ENCODE peak calls at places on chromosome 16, in nine cellular contexts. One of them, this sample, is unnamed.

GRCh38 chr16:10098991-10099390 is 83.2 kb downstream of the GRIN2A start:
- DNase-seq in AG04449: no peak
- DNase-seq in pancreas: no peak
- DNase-seq in heart right ventricle: no peak
- DNase-seq in fibroblast of pulmonary artery: no peak
- DNase-seq in breast epithelium: no peak
- DNase-seq in GM12864: no peak
- DNase-seq in brain microvascular endothelial cell: no peak
- DNase-seq in cardiac muscle cell: no peak
- DNase-seq in this sample: no peak

GRCh38 chr16:56662357-56663354 is 4.9 kb downstream of the MT1F start:
- DNase-seq in AG04449: no peak
- DNase-seq in pancreas: no peak
- DNase-seq in heart right ventricle: no peak
- DNase-seq in fibroblast of pulmonary artery: no peak
- DNase-seq in breast epithelium: no peak
- DNase-seq in GM12864: no peak
- DNase-seq in brain microvascular endothelial cell: no peak
- DNase-seq in cardiac muscle cell: no peak
- DNase-seq in this sample: no peak

GRCh38 chr16:56547949-56548567 is 16.8 kb upstream of the MT4 start:
- DNase-seq in AG04449: no peak
- DNase-seq in pancreas: no peak
- DNase-seq in heart right ventricle: no peak
- DNase-seq in fibroblast of pulmonary artery: peak; percentile 12
- DNase-seq in breast epithelium: no peak
- DNase-seq in GM12864: no peak
- DNase-seq in brain microvascular endothelial cell: no peak
- DNase-seq in cardiac muscle cell: no peak
- DNase-seq in this sample: no peak

GRCh38 chr16:81429045-81429521 is 15.5 kb upstream of the CMIP start:
- DNase-seq in AG04449: no peak
- DNase-seq in pancreas: peak; percentile 83
- DNase-seq in heart right ventricle: no peak
- DNase-seq in fibroblast of pulmonary artery: peak; percentile 62
- DNase-seq in breast epithelium: no peak
- DNase-seq in GM12864: no peak
- DNase-seq in brain microvascular endothelial cell: peak; percentile 53
- DNase-seq in cardiac muscle cell: peak; percentile 48
- DNase-seq in this sample: no peak

GRCh38 chr16:12235110-12235509 is 258.6 kb downstream of the SNX29 start:
- DNase-seq in AG04449: no peak
- DNase-seq in pancreas: no peak
- DNase-seq in heart right ventricle: no peak
- DNase-seq in fibroblast of pulmonary artery: no peak
- DNase-seq in breast epithelium: no peak
- DNase-seq in GM12864: no peak
- DNase-seq in brain microvascular endothelial cell: no peak
- DNase-seq in cardiac muscle cell: no peak
- DNase-seq in this sample: no peak

GRCh38 chr16:10078541-10078949 is 103.7 kb downstream of the GRIN2A start:
- DNase-seq in AG04449: no peak
- DNase-seq in pancreas: no peak
- DNase-seq in heart right ventricle: no peak
- DNase-seq in fibroblast of pulmonary artery: no peak
- DNase-seq in breast epithelium: no peak
- DNase-seq in GM12864: no peak
- DNase-seq in brain microvascular endothelial cell: no peak
- DNase-seq in cardiac muscle cell: no peak
- DNase-seq in this sample: no peak

GRCh38 chr16:89573826-89574680 is 1.5 kb upstream of the CPNE7 start:
- DNase-seq in AG04449: no peak
- DNase-seq in pancreas: no peak
- DNase-seq in heart right ventricle: no peak
- DNase-seq in fibroblast of pulmonary artery: no peak
- DNase-seq in breast epithelium: no peak
- DNase-seq in GM12864: no peak
- DNase-seq in brain microvascular endothelial cell: no peak
- DNase-seq in cardiac muscle cell: no peak
- DNase-seq in this sample: no peak

GRCh38 chr16:80330803-80331202 is 210.0 kb upstream of the DYNLRB2 start:
- DNase-seq in AG04449: no peak
- DNase-seq in pancreas: no peak
- DNase-seq in heart right ventricle: no peak
- DNase-seq in fibroblast of pulmonary artery: no peak
- DNase-seq in breast epithelium: no peak
- DNase-seq in GM12864: no peak
- DNase-seq in brain microvascular endothelial cell: no peak
- DNase-seq in cardiac muscle cell: no peak
- DNase-seq in this sample: no peak

GRCh38 chr16:24562811-24563210 is 23.4 kb downstream of the RBBP6 start:
- DNase-seq in AG04449: no peak
- DNase-seq in pancreas: no peak
- DNase-seq in heart right ventricle: no peak
- DNase-seq in fibroblast of pulmonary artery: no peak
- DNase-seq in breast epithelium: no peak
- DNase-seq in GM12864: no peak
- DNase-seq in brain microvascular endothelial cell: no peak
- DNase-seq in cardiac muscle cell: no peak
- DNase-seq in this sample: no peak

GRCh38 chr16:66240565-66240964 is 125.9 kb upstream of the CDH5 start:
- DNase-seq in AG04449: no peak
- DNase-seq in pancreas: no peak
- DNase-seq in heart right ventricle: no peak
- DNase-seq in fibroblast of pulmonary artery: no peak
- DNase-seq in breast epithelium: no peak
- DNase-seq in GM12864: no peak
- DNase-seq in brain microvascular endothelial cell: no peak
- DNase-seq in cardiac muscle cell: no peak
- DNase-seq in this sample: no peak

GRCh38 chr16:65116216-65116615 is 5.6 kb downstream of the CDH11 start:
- DNase-seq in AG04449: no peak
- DNase-seq in pancreas: no peak
- DNase-seq in heart right ventricle: no peak
- DNase-seq in fibroblast of pulmonary artery: no peak
- DNase-seq in breast epithelium: no peak
- DNase-seq in GM12864: no peak
- DNase-seq in brain microvascular endothelial cell: no peak
- DNase-seq in cardiac muscle cell: no peak
- DNase-seq in this sample: no peak

GRCh38 chr16:55496509-55497145 is 12.2 kb upstream of the LPCAT2 start:
- DNase-seq in AG04449: no peak
- DNase-seq in pancreas: no peak
- DNase-seq in heart right ventricle: no peak
- DNase-seq in fibroblast of pulmonary artery: no peak
- DNase-seq in breast epithelium: no peak
- DNase-seq in GM12864: no peak
- DNase-seq in brain microvascular endothelial cell: no peak
- DNase-seq in cardiac muscle cell: no peak
- DNase-seq in this sample: no peak

DNA sequence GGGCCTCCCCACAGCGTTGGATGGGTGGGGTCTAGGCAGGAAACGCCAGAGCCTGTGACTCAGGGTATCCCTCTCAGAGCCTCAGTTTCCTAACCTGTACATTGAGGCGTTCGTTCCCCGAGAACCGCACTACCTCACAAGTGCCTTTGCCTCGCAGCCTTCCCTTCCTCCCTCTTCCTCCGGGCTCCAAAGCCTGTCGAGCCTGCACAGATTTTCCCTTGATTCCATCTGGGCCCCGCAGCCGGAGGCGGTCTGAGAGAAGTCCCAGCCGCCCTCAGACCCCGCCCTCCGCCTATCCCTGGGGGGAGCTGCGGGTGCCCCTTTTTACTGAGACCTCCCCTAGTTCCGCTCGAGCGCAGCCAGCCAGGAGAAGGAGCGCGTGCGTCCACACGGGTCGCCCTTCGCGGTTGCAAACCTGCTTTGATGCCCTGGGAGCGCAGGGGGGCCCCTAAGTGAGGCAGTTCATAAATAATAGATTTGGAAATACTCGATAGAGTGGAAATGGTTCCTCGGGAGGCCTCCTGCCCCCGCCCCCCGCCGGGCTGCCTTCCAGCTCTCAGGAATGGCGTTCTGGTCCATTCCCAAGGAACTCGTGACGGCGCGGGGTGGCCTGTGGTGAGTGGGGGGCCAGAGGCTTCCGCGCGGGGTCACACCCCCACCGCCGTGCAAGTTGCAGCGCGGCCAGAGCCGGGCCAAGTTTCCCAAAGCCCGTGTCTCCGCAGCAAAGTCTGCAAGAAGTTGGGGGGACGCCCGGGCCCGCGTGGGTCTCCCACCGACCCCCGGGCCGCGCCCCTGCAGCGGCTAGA is 672 bp downstream of the C16orf74 start:
- DNase-seq in AG04449: no peak
- DNase-seq in pancreas: peak; percentile 62
- DNase-seq in heart right ventricle: peak; percentile 35
- DNase-seq in fibroblast of pulmonary artery: peak; percentile 55
- DNase-seq in breast epithelium: no peak
- DNase-seq in GM12864: no peak
- DNase-seq in brain microvascular endothelial cell: no peak
- DNase-seq in cardiac muscle cell: peak; percentile 36
- DNase-seq in this sample: no peak
- H3K4me3 ChIP-seq in AG04449: peak overlapping the region; percentile 61
- H3K4me3 ChIP-seq in pancreas: peak overlapping the region; percentile 18
- H3K4me3 ChIP-seq in heart right ventricle: peak overlapping the region; percentile 62
- H3K4me3 ChIP-seq in fibroblast of pulmonary artery: peak overlapping the region; percentile 61
- H3K4me3 ChIP-seq in breast epithelium: peak overlapping the region; percentile 67
- H3K4me3 ChIP-seq in GM12864: peak overlapping the region; percentile 68
- H3K4me3 ChIP-seq in brain microvascular endothelial cell: peak overlapping the region; percentile 58
- H3K4me3 ChIP-seq in cardiac muscle cell: peak overlapping the region; percentile 51
- H3K4me3 ChIP-seq in this sample: peak overlapping the region; percentile 66

DNA sequence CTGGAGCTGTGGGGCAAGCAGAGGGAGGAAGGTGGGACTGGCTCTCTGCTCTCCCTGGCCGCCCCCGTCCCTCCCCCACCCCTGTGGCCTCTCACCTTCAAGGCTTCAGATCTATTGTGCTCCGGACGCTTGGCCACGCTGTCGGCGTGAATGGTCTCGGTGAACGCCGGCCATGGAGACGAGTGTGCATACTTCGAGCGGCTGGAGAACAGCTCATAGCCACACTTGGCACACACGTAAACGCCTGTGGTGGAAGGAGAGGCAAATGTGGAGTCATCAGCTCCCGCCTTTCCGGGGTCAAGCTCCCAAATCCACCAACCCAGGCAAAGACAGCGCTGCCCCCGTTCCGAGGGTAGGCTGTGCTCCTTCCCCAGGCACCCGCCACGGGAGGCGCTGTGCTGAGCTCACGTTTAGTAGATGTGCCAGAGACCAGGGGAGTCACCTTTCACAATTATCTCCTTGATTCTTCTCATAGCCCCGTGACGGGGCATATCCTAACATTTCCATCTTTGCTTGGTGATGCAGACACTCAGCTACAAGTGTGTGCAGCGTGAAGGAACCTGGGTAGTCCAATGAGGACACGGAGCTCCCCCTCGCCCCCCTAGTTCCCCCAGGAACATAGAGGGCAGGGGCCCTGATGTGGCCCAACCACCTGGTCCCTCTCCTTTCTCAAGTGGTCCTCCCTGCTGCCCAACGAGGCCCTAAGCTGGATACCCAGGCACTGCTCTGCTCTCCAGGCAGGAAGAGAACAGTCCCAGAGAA is 1.7 kb downstream of the MSRB1 start:
- DNase-seq in AG04449: no peak
- DNase-seq in pancreas: peak; percentile 81
- DNase-seq in heart right ventricle: no peak
- DNase-seq in fibroblast of pulmonary artery: no peak
- DNase-seq in breast epithelium: no peak
- DNase-seq in GM12864: no peak
- DNase-seq in brain microvascular endothelial cell: peak; percentile 35
- DNase-seq in cardiac muscle cell: no peak
- DNase-seq in this sample: no peak
- TF ChIP-seq CTCF in AG04449: no peak
- TF ChIP-seq CTCF in pancreas: peak; percentile 22
- TF ChIP-seq CTCF in heart right ventricle: peak; percentile 12
- TF ChIP-seq CTCF in fibroblast of pulmonary artery: no peak
- TF ChIP-seq CTCF in breast epithelium: no peak
- TF ChIP-seq CTCF in GM12864: no peak
- TF ChIP-seq CTCF in brain microvascular endothelial cell: peak; percentile 73
- TF ChIP-seq CTCF in cardiac muscle cell: peak; percentile 38
- TF ChIP-seq CTCF in this sample: no peak

GRCh38 chr16:88306860-88307545 is 75.8 kb upstream of the ZNF469 start:
- DNase-seq in AG04449: peak; percentile 92
- DNase-seq in pancreas: no peak
- DNase-seq in heart right ventricle: no peak
- DNase-seq in fibroblast of pulmonary artery: peak; percentile 93
- DNase-seq in breast epithelium: no peak
- DNase-seq in GM12864: no peak
- DNase-seq in brain microvascular endothelial cell: peak; percentile 96
- DNase-seq in cardiac muscle cell: no peak
- DNase-seq in this sample: peak; percentile 86

GRCh38 chr16:88306411-88306810 is 76.3 kb upstream of the ZNF469 start:
- DNase-seq in AG04449: no peak
- DNase-seq in pancreas: no peak
- DNase-seq in heart right ventricle: no peak
- DNase-seq in fibroblast of pulmonary artery: no peak
- DNase-seq in breast epithelium: no peak
- DNase-seq in GM12864: no peak
- DNase-seq in brain microvascular endothelial cell: no peak
- DNase-seq in cardiac muscle cell: no peak
- DNase-seq in this sample: no peak

GRCh38 chr16:88303405-88303804 is 79.4 kb upstream of the ZNF469 start:
- DNase-seq in AG04449: no peak
- DNase-seq in pancreas: no peak
- DNase-seq in heart right ventricle: no peak
- DNase-seq in fibroblast of pulmonary artery: no peak
- DNase-seq in breast epithelium: no peak
- DNase-seq in GM12864: no peak
- DNase-seq in brain microvascular endothelial cell: no peak
- DNase-seq in cardiac muscle cell: no peak
- DNase-seq in this sample: no peak

GRCh38 chr16:88303890-88304819 is 78.6 kb upstream of the ZNF469 start:
- DNase-seq in AG04449: peak; percentile 92
- DNase-seq in pancreas: no peak
- DNase-seq in heart right ventricle: no peak
- DNase-seq in fibroblast of pulmonary artery: peak; percentile 94
- DNase-seq in breast epithelium: no peak
- DNase-seq in GM12864: no peak
- DNase-seq in brain microvascular endothelial cell: peak; percentile 95
- DNase-seq in cardiac muscle cell: peak; percentile 28
- DNase-seq in this sample: peak; percentile 94

DNA sequence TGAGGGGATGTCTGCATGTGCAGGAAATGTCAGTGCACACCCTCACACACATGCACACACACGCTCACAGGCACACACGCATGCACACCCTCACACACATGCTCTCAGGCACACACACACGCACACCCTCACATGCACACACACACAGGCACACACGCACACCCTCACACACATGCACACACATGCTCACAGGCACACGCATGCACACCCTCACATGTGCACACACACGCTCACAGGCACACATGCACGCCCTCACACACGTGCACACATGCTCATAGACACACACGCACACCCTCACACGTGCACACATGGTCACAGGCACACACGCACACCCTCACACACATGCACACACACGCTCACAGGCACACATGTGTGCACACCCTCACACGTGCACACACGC is 77.6 kb upstream of the ZNF469 start:
- DNase-seq in AG04449: no peak
- DNase-seq in pancreas: no peak
- DNase-seq in heart right ventricle: no peak
- DNase-seq in fibroblast of pulmonary artery: no peak
- DNase-seq in breast epithelium: no peak
- DNase-seq in GM12864: no peak
- DNase-seq in brain microvascular endothelial cell: no peak
- DNase-seq in cardiac muscle cell: no peak
- DNase-seq in this sample: no peak
- H3K4me3 ChIP-seq in AG04449: no peak overlapping the region
- H3K4me3 ChIP-seq in pancreas: no peak overlapping the region
- H3K4me3 ChIP-seq in heart right ventricle: no peak overlapping the region
- H3K4me3 ChIP-seq in fibroblast of pulmonary artery: no peak overlapping the region
- H3K4me3 ChIP-seq in breast epithelium: no peak overlapping the region
- H3K4me3 ChIP-seq in GM12864: no peak overlapping the region
- H3K4me3 ChIP-seq in brain microvascular endothelial cell: no peak overlapping the region
- H3K4me3 ChIP-seq in cardiac muscle cell: no peak overlapping the region
- H3K4me3 ChIP-seq in this sample: no peak overlapping the region

GRCh38 chr16:30948087-30948955 is 547 bp upstream of the ORAI3 start:
- DNase-seq in AG04449: peak; percentile 79
- DNase-seq in pancreas: peak; percentile 85
- DNase-seq in heart right ventricle: peak; percentile 75
- DNase-seq in fibroblast of pulmonary artery: peak; percentile 99
- DNase-seq in breast epithelium: peak; percentile 82
- DNase-seq in GM12864: no peak
- DNase-seq in brain microvascular endothelial cell: peak; percentile 98
- DNase-seq in cardiac muscle cell: peak; percentile 100
- DNase-seq in this sample: peak; percentile 90
- TF ChIP-seq CTCF in AG04449: no peak
- TF ChIP-seq CTCF in pancreas: no peak
- TF ChIP-seq CTCF in heart right ventricle: no peak
- TF ChIP-seq CTCF in fibroblast of pulmonary artery: no peak
- TF ChIP-seq CTCF in breast epithelium: no peak
- TF ChIP-seq CTCF in GM12864: no peak
- TF ChIP-seq CTCF in brain microvascular endothelial cell: peak; percentile 2
- TF ChIP-seq CTCF in cardiac muscle cell: no peak
- TF ChIP-seq CTCF in this sample: no peak